ENCODE peak calls at places on chromosomes 6 and 20, in five cellular contexts. X is H1, L is neuronal stem cell, T is IMR-90, Q is mesendoderm. K is an unnamed sample.

GRCh38 chr6:116557863-116558262 is 4.3 kb downstream of the CALHM4 start:
- DNase-seq in X (no peak), L (no peak), T (peak), Q (no peak), K (no peak)

GRCh38 chr6:26175428-26176181 is 88.4 kb downstream of the HFE start:
- DNase-seq in X (no peak), L (peak), T (peak), Q (peak), K (no peak)

GRCh38 chr20:64217539-64217938 is 38.0 kb upstream of the PCMTD2 start:
- DNase-seq in X (no peak), L (no peak), T (no peak), Q (no peak), K (no peak)

GRCh38 chr20:58192567-58192966 is 35.9 kb downstream of the ANKRD60 start:
- DNase-seq in X (no peak), L (no peak), T (no peak), Q (no peak), K (peak)

GRCh38 chr6:36336779-36337194 is at the start of gene BNIP5:
- DNase-seq in X (no peak), L (no peak), T (no peak), Q (no peak), K (no peak)

GRCh38 chr6:139752086-139752485 is 377.6 kb upstream of the CITED2 start:
- DNase-seq in X (no peak), L (no peak), T (no peak), Q (no peak), K (no peak)

GRCh38 chr20:63128956-63129355 is 87.0 kb downstream of the YTHDF1 start:
- DNase-seq in X (no peak), L (no peak), T (no peak), Q (no peak), K (no peak)

GRCh38 chr20:58740356-58741308 is 48.0 kb downstream of the NPEPL1 start:
- DNase-seq in X (no peak), L (no peak), T (no peak), Q (no peak), K (no peak)

GRCh38 chr20:44137210-44137781 is 49.7 kb downstream of the JPH2 start:
- DNase-seq in X (peak), L (peak), T (peak), Q (peak), K (peak)

GRCh38 chr6:109241199-109241598 is 141.1 kb downstream of the CD164 start:
- DNase-seq in X (no peak), L (no peak), T (no peak), Q (no peak), K (no peak)

GRCh38 chr20:63706852-63707557 is 771 bp downstream of the ARFRP1 start:
- DNase-seq in X (no peak), L (no peak), T (peak), Q (peak), K (peak)

GRCh38 chr6:116008470-116009229 is 52.0 kb downstream of the FRK start:
- DNase-seq in X (no peak), L (no peak), T (peak), Q (peak), K (no peak)

GRCh38 chr20:44111712-44112335 is 75.2 kb downstream of the JPH2 start:
- DNase-seq in X (no peak), L (no peak), T (peak), Q (no peak), K (no peak)

GRCh38 chr6:53236241-53236640 is 87.6 kb upstream of the GCM1 start:
- DNase-seq in X (no peak), L (no peak), T (no peak), Q (no peak), K (no peak)

DNA sequence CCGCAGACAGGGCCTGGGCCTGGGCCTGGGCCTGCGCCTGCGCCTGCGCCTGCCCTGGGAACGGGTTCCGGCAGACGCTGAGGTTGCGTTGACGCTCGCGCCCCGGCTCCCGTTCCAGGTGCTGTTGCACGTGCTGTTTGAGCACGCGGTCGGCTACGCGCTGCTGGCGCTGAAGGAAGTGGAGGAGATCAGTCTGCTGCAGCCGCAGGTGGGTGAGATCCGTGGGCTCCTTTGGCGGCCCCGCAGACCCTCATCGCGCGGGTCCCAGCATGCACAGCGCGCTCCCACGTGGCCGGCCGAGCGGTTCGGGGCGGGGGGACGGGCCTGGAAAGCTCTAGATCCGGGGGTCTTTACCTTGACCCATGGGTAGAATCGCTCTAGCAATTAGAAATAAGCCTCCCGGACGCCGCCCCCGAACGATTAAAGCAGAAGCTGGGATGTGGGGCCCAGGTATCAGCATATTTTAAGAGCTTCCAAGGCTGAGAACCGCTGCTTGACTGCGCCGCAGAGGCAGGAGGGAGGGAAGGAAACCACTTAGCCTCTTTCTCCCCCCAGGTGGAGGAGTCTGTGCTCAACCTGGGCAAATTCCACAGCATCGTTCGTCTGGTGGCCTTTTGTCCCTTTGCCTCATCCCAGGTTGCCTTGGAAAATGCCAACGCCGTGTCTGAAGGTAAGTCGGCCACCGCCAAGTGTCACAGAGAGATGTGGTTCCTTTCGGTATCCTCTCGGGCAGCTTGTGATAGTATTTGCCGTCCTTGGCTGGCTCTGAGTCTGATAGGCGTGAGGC is 485 bp downstream of the NOP56 start:
- DNase-seq in X (no peak), L (no peak), T (no peak), Q (no peak), K (no peak)
- H3K4ac ChIP-seq in X (peak), L (peak), T (peak), Q (peak), K (no peak)

DNA sequence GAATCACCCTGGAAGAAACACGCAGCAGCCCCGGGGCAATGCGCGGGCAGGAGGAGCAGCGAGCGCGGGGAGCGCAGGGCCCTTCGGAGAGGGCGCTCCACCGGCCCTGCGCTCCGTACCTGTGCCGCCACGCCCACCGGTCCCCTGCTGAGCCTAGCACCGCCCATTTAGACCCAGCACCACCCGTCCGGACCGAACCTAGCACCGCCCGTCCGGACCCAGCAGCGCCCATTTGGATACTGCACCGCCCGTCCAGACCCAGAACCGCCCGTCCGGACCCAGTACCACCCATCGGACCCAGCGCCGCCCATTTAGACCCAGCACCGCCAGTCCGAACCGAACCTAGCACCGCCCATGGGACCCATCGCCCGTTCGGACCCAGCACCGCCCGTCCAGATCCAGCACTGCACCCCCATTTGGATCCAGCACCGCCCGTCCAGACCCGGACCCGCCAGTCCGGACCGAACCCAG is 917 bp upstream of the AFDN start:
- DNase-seq in X (peak), L (no peak), T (no peak), Q (peak), K (peak)
- H3K4ac ChIP-seq in X (peak), L (peak), T (no peak), Q (peak), K (no peak)

GRCh38 chr6:137869781-137870180 is 2.7 kb downstream of the TNFAIP3 start:
- DNase-seq in X (no peak), L (no peak), T (no peak), Q (no peak), K (no peak)

GRCh38 chr6:137870744-137871247 is 3.7 kb downstream of the TNFAIP3 start:
- DNase-seq in X (no peak), L (no peak), T (peak), Q (no peak), K (no peak)

GRCh38 chr6:137870286-137870685 is 3.2 kb downstream of the TNFAIP3 start:
- DNase-seq in X (no peak), L (no peak), T (no peak), Q (no peak), K (no peak)

GRCh38 chr6:137867685-137868509 is 838 bp downstream of the TNFAIP3 start:
- DNase-seq in X (no peak), L (peak), T (peak), Q (no peak), K (peak)

DNA sequence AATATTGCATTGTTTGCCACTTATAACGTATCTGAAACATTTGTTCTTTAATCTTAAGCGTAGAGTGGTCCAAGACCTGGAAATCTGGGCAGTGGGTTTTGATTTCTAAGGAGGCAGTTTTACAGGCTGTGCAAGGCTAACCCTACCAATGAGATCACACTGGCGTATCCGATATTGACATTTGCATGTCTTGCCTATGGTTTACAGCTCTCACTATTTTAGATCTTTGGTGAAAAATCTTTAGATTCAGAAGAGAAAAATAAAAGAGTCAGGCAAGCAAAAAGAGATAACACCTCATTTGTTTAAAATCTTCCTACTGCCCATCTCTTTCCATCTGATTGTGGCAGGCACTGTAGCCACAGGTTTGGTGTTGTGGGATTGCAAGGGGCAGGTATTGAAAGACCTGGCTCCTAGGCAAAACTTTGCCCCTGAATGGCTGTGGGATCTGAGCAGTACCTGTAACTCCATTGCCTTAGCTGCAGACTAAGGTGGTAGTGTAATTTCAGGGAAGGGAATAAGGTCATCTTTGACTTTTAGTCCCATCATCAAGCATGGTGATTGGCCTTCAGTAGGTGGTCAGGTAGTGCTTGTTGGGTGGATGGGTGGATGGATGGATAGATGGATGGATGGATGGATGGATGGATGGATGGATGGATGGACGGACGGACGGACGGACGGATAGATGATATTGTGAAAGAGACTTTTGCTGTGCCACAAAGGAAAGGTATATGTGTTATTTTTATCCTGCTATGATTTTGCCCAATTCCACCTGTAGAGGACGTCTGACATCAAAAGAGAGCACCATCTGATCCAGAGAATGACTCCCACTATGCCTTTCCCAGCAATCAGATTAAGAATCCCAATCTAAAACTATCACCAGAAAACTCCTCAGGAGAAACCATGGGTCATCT is 1.9 kb downstream of the TNFAIP3 start:
- DNase-seq in X (no peak), L (no peak), T (no peak), Q (no peak), K (no peak)
- H3K4ac ChIP-seq in X (no peak), L (no peak), T (no peak), Q (no peak), K (no peak)

GRCh38 chr6:42047790-42048405 is 2.4 kb upstream of the TAF8 start:
- DNase-seq in X (no peak), L (no peak), T (no peak), Q (no peak), K (no peak)
- H3K4ac ChIP-seq in X (no peak), L (no peak), T (peak), Q (no peak), K (no peak)

K was measured in H9.